ENCODE peak calls at places on chromosomes 3 and 15, in ten cellular contexts. One of them, this sample, is unnamed.

GRCh38 chr3:182618085-182618732 is 175.1 kb upstream of the ATP11B start:
- DNase-seq in NCI-H146: peak
- DNase-seq in occipital lobe: peak
- DNase-seq in AG09319: no peak
- DNase-seq in uterus: no peak
- DNase-seq in central memory CD4-positive, alpha-beta T cell: no peak
- DNase-seq in RPMI7951: peak
- DNase-seq in stimulated activated CD4-positive, alpha-beta T cell treated with anti-CD3 and anti-CD28 coated beads, TNF-alpha, amount 100 ng/mL, for 4 hours: no peak
- DNase-seq in GM03348: no peak
- DNase-seq in T-helper 2 cell treated with Interferon-gamma antibody and Interleukin-4, amounts not matched to agents 5 μg/mL and 100 μg/mL, for 36 hours: no peak
- DNase-seq in this sample: no peak

GRCh38 chr3:94413721-94414106 is 350.9 kb downstream of the NSUN3 start:
- DNase-seq in T-helper 2 cell treated with Interferon-gamma antibody and Interleukin-4, amounts not matched to agents 5 μg/mL and 100 μg/mL, for 36 hours: no peak
- DNase-seq in AG09319: peak
- DNase-seq in uterus: no peak
- DNase-seq in stimulated activated CD4-positive, alpha-beta T cell treated with anti-CD3 and anti-CD28 coated beads, TNF-alpha, amount 100 ng/mL, for 4 hours: no peak
- DNase-seq in NCI-H146: no peak
- DNase-seq in occipital lobe: no peak
- DNase-seq in central memory CD4-positive, alpha-beta T cell: no peak
- DNase-seq in RPMI7951: no peak
- DNase-seq in GM03348: peak
- DNase-seq in this sample: no peak

GRCh38 chr3:39260957-39261356 is 18.9 kb downstream of the CX3CR1 start:
- DNase-seq in central memory CD4-positive, alpha-beta T cell: peak
- DNase-seq in occipital lobe: peak
- DNase-seq in AG09319: peak
- DNase-seq in stimulated activated CD4-positive, alpha-beta T cell treated with anti-CD3 and anti-CD28 coated beads, TNF-alpha, amount 100 ng/mL, for 4 hours: peak
- DNase-seq in GM03348: peak
- DNase-seq in RPMI7951: peak
- DNase-seq in T-helper 2 cell treated with Interferon-gamma antibody and Interleukin-4, amounts not matched to agents 5 μg/mL and 100 μg/mL, for 36 hours: peak
- DNase-seq in uterus: peak
- DNase-seq in NCI-H146: no peak
- DNase-seq in this sample: peak

GRCh38 chr3:66317750-66318366 is 97.1 kb downstream of the SLC25A26 start:
- DNase-seq in RPMI7951: no peak
- DNase-seq in NCI-H146: no peak
- DNase-seq in T-helper 2 cell treated with Interferon-gamma antibody and Interleukin-4, amounts not matched to agents 5 μg/mL and 100 μg/mL, for 36 hours: no peak
- DNase-seq in occipital lobe: no peak
- DNase-seq in central memory CD4-positive, alpha-beta T cell: no peak
- DNase-seq in uterus: no peak
- DNase-seq in stimulated activated CD4-positive, alpha-beta T cell treated with anti-CD3 and anti-CD28 coated beads, TNF-alpha, amount 100 ng/mL, for 4 hours: no peak
- DNase-seq in GM03348: no peak
- DNase-seq in AG09319: no peak
- DNase-seq in this sample: no peak

GRCh38 chr3:162507397-162507796 is 1010.8 kb downstream of the OTOL1 start:
- DNase-seq in uterus: no peak
- DNase-seq in T-helper 2 cell treated with Interferon-gamma antibody and Interleukin-4, amounts not matched to agents 5 μg/mL and 100 μg/mL, for 36 hours: no peak
- DNase-seq in occipital lobe: no peak
- DNase-seq in GM03348: peak
- DNase-seq in stimulated activated CD4-positive, alpha-beta T cell treated with anti-CD3 and anti-CD28 coated beads, TNF-alpha, amount 100 ng/mL, for 4 hours: no peak
- DNase-seq in NCI-H146: no peak
- DNase-seq in central memory CD4-positive, alpha-beta T cell: no peak
- DNase-seq in RPMI7951: no peak
- DNase-seq in AG09319: no peak
- DNase-seq in this sample: no peak

GRCh38 chr3:31486865-31487533 is 45.7 kb upstream of the STT3B start:
- DNase-seq in T-helper 2 cell treated with Interferon-gamma antibody and Interleukin-4, amounts not matched to agents 5 μg/mL and 100 μg/mL, for 36 hours: no peak
- DNase-seq in central memory CD4-positive, alpha-beta T cell: no peak
- DNase-seq in RPMI7951: no peak
- DNase-seq in AG09319: no peak
- DNase-seq in occipital lobe: no peak
- DNase-seq in stimulated activated CD4-positive, alpha-beta T cell treated with anti-CD3 and anti-CD28 coated beads, TNF-alpha, amount 100 ng/mL, for 4 hours: no peak
- DNase-seq in uterus: no peak
- DNase-seq in NCI-H146: no peak
- DNase-seq in GM03348: no peak
- DNase-seq in this sample: no peak

GRCh38 chr3:39919281-39919680 is 109.9 kb downstream of the MYRIP start:
- DNase-seq in T-helper 2 cell treated with Interferon-gamma antibody and Interleukin-4, amounts not matched to agents 5 μg/mL and 100 μg/mL, for 36 hours: no peak
- DNase-seq in RPMI7951: no peak
- DNase-seq in GM03348: no peak
- DNase-seq in uterus: no peak
- DNase-seq in occipital lobe: no peak
- DNase-seq in central memory CD4-positive, alpha-beta T cell: no peak
- DNase-seq in AG09319: no peak
- DNase-seq in stimulated activated CD4-positive, alpha-beta T cell treated with anti-CD3 and anti-CD28 coated beads, TNF-alpha, amount 100 ng/mL, for 4 hours: no peak
- DNase-seq in NCI-H146: no peak
- DNase-seq in this sample: no peak

GRCh38 chr15:44598892-44599291 is 61.9 kb downstream of the EIF3J start:
- DNase-seq in uterus: no peak
- DNase-seq in RPMI7951: no peak
- DNase-seq in T-helper 2 cell treated with Interferon-gamma antibody and Interleukin-4, amounts not matched to agents 5 μg/mL and 100 μg/mL, for 36 hours: no peak
- DNase-seq in NCI-H146: no peak
- DNase-seq in occipital lobe: no peak
- DNase-seq in central memory CD4-positive, alpha-beta T cell: no peak
- DNase-seq in AG09319: no peak
- DNase-seq in GM03348: no peak
- DNase-seq in stimulated activated CD4-positive, alpha-beta T cell treated with anti-CD3 and anti-CD28 coated beads, TNF-alpha, amount 100 ng/mL, for 4 hours: no peak
- DNase-seq in this sample: no peak

GRCh38 chr15:88243156-88243555 is 13.4 kb downstream of the NTRK3 start:
- DNase-seq in central memory CD4-positive, alpha-beta T cell: no peak
- DNase-seq in stimulated activated CD4-positive, alpha-beta T cell treated with anti-CD3 and anti-CD28 coated beads, TNF-alpha, amount 100 ng/mL, for 4 hours: no peak
- DNase-seq in uterus: no peak
- DNase-seq in RPMI7951: no peak
- DNase-seq in T-helper 2 cell treated with Interferon-gamma antibody and Interleukin-4, amounts not matched to agents 5 μg/mL and 100 μg/mL, for 36 hours: no peak
- DNase-seq in NCI-H146: no peak
- DNase-seq in occipital lobe: no peak
- DNase-seq in AG09319: no peak
- DNase-seq in GM03348: no peak
- DNase-seq in this sample: no peak

GRCh38 chr3:21163961-21164360 is 587.0 kb downstream of the ZNF385D start:
- DNase-seq in RPMI7951: no peak
- DNase-seq in uterus: no peak
- DNase-seq in GM03348: no peak
- DNase-seq in AG09319: no peak
- DNase-seq in T-helper 2 cell treated with Interferon-gamma antibody and Interleukin-4, amounts not matched to agents 5 μg/mL and 100 μg/mL, for 36 hours: no peak
- DNase-seq in occipital lobe: no peak
- DNase-seq in NCI-H146: no peak
- DNase-seq in central memory CD4-positive, alpha-beta T cell: no peak
- DNase-seq in stimulated activated CD4-positive, alpha-beta T cell treated with anti-CD3 and anti-CD28 coated beads, TNF-alpha, amount 100 ng/mL, for 4 hours: no peak
- DNase-seq in this sample: no peak

GRCh38 chr3:33722626-33723370 is 4.7 kb upstream of the CLASP2 start:
- DNase-seq in central memory CD4-positive, alpha-beta T cell: no peak
- DNase-seq in T-helper 2 cell treated with Interferon-gamma antibody and Interleukin-4, amounts not matched to agents 5 μg/mL and 100 μg/mL, for 36 hours: no peak
- DNase-seq in stimulated activated CD4-positive, alpha-beta T cell treated with anti-CD3 and anti-CD28 coated beads, TNF-alpha, amount 100 ng/mL, for 4 hours: no peak
- DNase-seq in GM03348: peak
- DNase-seq in occipital lobe: no peak
- DNase-seq in uterus: no peak
- DNase-seq in NCI-H146: no peak
- DNase-seq in AG09319: no peak
- DNase-seq in RPMI7951: peak
- DNase-seq in this sample: no peak

GRCh38 chr3:143269741-143270140 is 150.2 kb downstream of the CHST2 start:
- DNase-seq in AG09319: no peak
- DNase-seq in RPMI7951: no peak
- DNase-seq in GM03348: no peak
- DNase-seq in central memory CD4-positive, alpha-beta T cell: no peak
- DNase-seq in stimulated activated CD4-positive, alpha-beta T cell treated with anti-CD3 and anti-CD28 coated beads, TNF-alpha, amount 100 ng/mL, for 4 hours: no peak
- DNase-seq in NCI-H146: no peak
- DNase-seq in T-helper 2 cell treated with Interferon-gamma antibody and Interleukin-4, amounts not matched to agents 5 μg/mL and 100 μg/mL, for 36 hours: no peak
- DNase-seq in uterus: no peak
- DNase-seq in occipital lobe: no peak
- DNase-seq in this sample: no peak

GRCh38 chr3:6809349-6809748 is 51.6 kb upstream of the GRM7 start:
- DNase-seq in RPMI7951: no peak
- DNase-seq in stimulated activated CD4-positive, alpha-beta T cell treated with anti-CD3 and anti-CD28 coated beads, TNF-alpha, amount 100 ng/mL, for 4 hours: no peak
- DNase-seq in central memory CD4-positive, alpha-beta T cell: no peak
- DNase-seq in GM03348: no peak
- DNase-seq in occipital lobe: no peak
- DNase-seq in uterus: no peak
- DNase-seq in AG09319: no peak
- DNase-seq in NCI-H146: no peak
- DNase-seq in T-helper 2 cell treated with Interferon-gamma antibody and Interleukin-4, amounts not matched to agents 5 μg/mL and 100 μg/mL, for 36 hours: no peak
- DNase-seq in this sample: no peak

GRCh38 chr3:44685128-44685800 is 27.2 kb upstream of the ZNF502 start:
- DNase-seq in stimulated activated CD4-positive, alpha-beta T cell treated with anti-CD3 and anti-CD28 coated beads, TNF-alpha, amount 100 ng/mL, for 4 hours: peak
- DNase-seq in AG09319: peak
- DNase-seq in occipital lobe: peak
- DNase-seq in central memory CD4-positive, alpha-beta T cell: peak
- DNase-seq in RPMI7951: peak
- DNase-seq in GM03348: peak
- DNase-seq in uterus: peak
- DNase-seq in NCI-H146: peak
- DNase-seq in T-helper 2 cell treated with Interferon-gamma antibody and Interleukin-4, amounts not matched to agents 5 μg/mL and 100 μg/mL, for 36 hours: peak
- DNase-seq in this sample: peak

GRCh38 chr3:100256724-100257123 is 4.1 kb upstream of the TBC1D23 start:
- DNase-seq in stimulated activated CD4-positive, alpha-beta T cell treated with anti-CD3 and anti-CD28 coated beads, TNF-alpha, amount 100 ng/mL, for 4 hours: no peak
- DNase-seq in NCI-H146: peak
- DNase-seq in AG09319: no peak
- DNase-seq in T-helper 2 cell treated with Interferon-gamma antibody and Interleukin-4, amounts not matched to agents 5 μg/mL and 100 μg/mL, for 36 hours: no peak
- DNase-seq in central memory CD4-positive, alpha-beta T cell: no peak
- DNase-seq in GM03348: peak
- DNase-seq in occipital lobe: no peak
- DNase-seq in RPMI7951: peak
- DNase-seq in uterus: no peak
- DNase-seq in this sample: no peak

GRCh38 chr15:64430000-64430735 is 30.2 kb upstream of the ZNF609 start:
- DNase-seq in RPMI7951: peak
- DNase-seq in stimulated activated CD4-positive, alpha-beta T cell treated with anti-CD3 and anti-CD28 coated beads, TNF-alpha, amount 100 ng/mL, for 4 hours: no peak
- DNase-seq in GM03348: peak
- DNase-seq in T-helper 2 cell treated with Interferon-gamma antibody and Interleukin-4, amounts not matched to agents 5 μg/mL and 100 μg/mL, for 36 hours: peak
- DNase-seq in NCI-H146: peak
- DNase-seq in central memory CD4-positive, alpha-beta T cell: peak
- DNase-seq in occipital lobe: no peak
- DNase-seq in uterus: peak
- DNase-seq in AG09319: peak
- DNase-seq in this sample: peak

GRCh38 chr15:39801641-39802309 is 19.1 kb upstream of the FSIP1 start:
- DNase-seq in AG09319: no peak
- DNase-seq in stimulated activated CD4-positive, alpha-beta T cell treated with anti-CD3 and anti-CD28 coated beads, TNF-alpha, amount 100 ng/mL, for 4 hours: no peak
- DNase-seq in T-helper 2 cell treated with Interferon-gamma antibody and Interleukin-4, amounts not matched to agents 5 μg/mL and 100 μg/mL, for 36 hours: no peak
- DNase-seq in central memory CD4-positive, alpha-beta T cell: no peak
- DNase-seq in uterus: no peak
- DNase-seq in NCI-H146: peak
- DNase-seq in GM03348: peak
- DNase-seq in RPMI7951: no peak
- DNase-seq in occipital lobe: no peak
- DNase-seq in this sample: peak

GRCh38 chr3:122322095-122323075 is 2.7 kb upstream of the CSTA start:
- DNase-seq in occipital lobe: no peak
- DNase-seq in uterus: no peak
- DNase-seq in NCI-H146: no peak
- DNase-seq in T-helper 2 cell treated with Interferon-gamma antibody and Interleukin-4, amounts not matched to agents 5 μg/mL and 100 μg/mL, for 36 hours: peak
- DNase-seq in stimulated activated CD4-positive, alpha-beta T cell treated with anti-CD3 and anti-CD28 coated beads, TNF-alpha, amount 100 ng/mL, for 4 hours: no peak
- DNase-seq in RPMI7951: no peak
- DNase-seq in GM03348: no peak
- DNase-seq in AG09319: no peak
- DNase-seq in central memory CD4-positive, alpha-beta T cell: peak
- DNase-seq in this sample: peak

GRCh38 chr3:159994182-159994581 is 5.5 kb downstream of the IL12A start:
- DNase-seq in occipital lobe: no peak
- DNase-seq in NCI-H146: no peak
- DNase-seq in stimulated activated CD4-positive, alpha-beta T cell treated with anti-CD3 and anti-CD28 coated beads, TNF-alpha, amount 100 ng/mL, for 4 hours: no peak
- DNase-seq in uterus: no peak
- DNase-seq in central memory CD4-positive, alpha-beta T cell: no peak
- DNase-seq in AG09319: no peak
- DNase-seq in T-helper 2 cell treated with Interferon-gamma antibody and Interleukin-4, amounts not matched to agents 5 μg/mL and 100 μg/mL, for 36 hours: no peak
- DNase-seq in GM03348: no peak
- DNase-seq in RPMI7951: no peak
- DNase-seq in this sample: no peak

GRCh38 chr3:142853270-142854163 is 35.4 kb downstream of the PCOLCE2 start:
- DNase-seq in GM03348: peak
- DNase-seq in uterus: no peak
- DNase-seq in RPMI7951: peak
- DNase-seq in NCI-H146: no peak
- DNase-seq in stimulated activated CD4-positive, alpha-beta T cell treated with anti-CD3 and anti-CD28 coated beads, TNF-alpha, amount 100 ng/mL, for 4 hours: no peak
- DNase-seq in AG09319: no peak
- DNase-seq in occipital lobe: no peak
- DNase-seq in central memory CD4-positive, alpha-beta T cell: no peak
- DNase-seq in T-helper 2 cell treated with Interferon-gamma antibody and Interleukin-4, amounts not matched to agents 5 μg/mL and 100 μg/mL, for 36 hours: no peak
- DNase-seq in this sample: no peak

GRCh38 chr3:56357266-56357665 is 111.0 kb downstream of the ERC2 start:
- DNase-seq in GM03348: no peak
- DNase-seq in occipital lobe: no peak
- DNase-seq in T-helper 2 cell treated with Interferon-gamma antibody and Interleukin-4, amounts not matched to agents 5 μg/mL and 100 μg/mL, for 36 hours: no peak
- DNase-seq in NCI-H146: no peak
- DNase-seq in central memory CD4-positive, alpha-beta T cell: no peak
- DNase-seq in AG09319: no peak
- DNase-seq in uterus: no peak
- DNase-seq in RPMI7951: no peak
- DNase-seq in stimulated activated CD4-positive, alpha-beta T cell treated with anti-CD3 and anti-CD28 coated beads, TNF-alpha, amount 100 ng/mL, for 4 hours: no peak
- DNase-seq in this sample: no peak

GRCh38 chr3:150958694-150959093 is 13.8 kb downstream of the CLRN1 start:
- DNase-seq in GM03348: no peak
- DNase-seq in NCI-H146: no peak
- DNase-seq in T-helper 2 cell treated with Interferon-gamma antibody and Interleukin-4, amounts not matched to agents 5 μg/mL and 100 μg/mL, for 36 hours: no peak
- DNase-seq in RPMI7951: no peak
- DNase-seq in occipital lobe: no peak
- DNase-seq in uterus: no peak
- DNase-seq in stimulated activated CD4-positive, alpha-beta T cell treated with anti-CD3 and anti-CD28 coated beads, TNF-alpha, amount 100 ng/mL, for 4 hours: no peak
- DNase-seq in AG09319: no peak
- DNase-seq in central memory CD4-positive, alpha-beta T cell: no peak
- DNase-seq in this sample: no peak

GRCh38 chr3:20503394-20504082 is 317.5 kb upstream of the SGO1 start:
- DNase-seq in T-helper 2 cell treated with Interferon-gamma antibody and Interleukin-4, amounts not matched to agents 5 μg/mL and 100 μg/mL, for 36 hours: no peak
- DNase-seq in GM03348: no peak
- DNase-seq in AG09319: no peak
- DNase-seq in occipital lobe: no peak
- DNase-seq in central memory CD4-positive, alpha-beta T cell: no peak
- DNase-seq in stimulated activated CD4-positive, alpha-beta T cell treated with anti-CD3 and anti-CD28 coated beads, TNF-alpha, amount 100 ng/mL, for 4 hours: no peak
- DNase-seq in NCI-H146: no peak
- DNase-seq in uterus: no peak
- DNase-seq in RPMI7951: no peak
- DNase-seq in this sample: no peak

GRCh38 chr15:38691951-38692788 is 127.6 kb upstream of the RASGRP1 start:
- DNase-seq in stimulated activated CD4-positive, alpha-beta T cell treated with anti-CD3 and anti-CD28 coated beads, TNF-alpha, amount 100 ng/mL, for 4 hours: no peak
- DNase-seq in occipital lobe: no peak
- DNase-seq in T-helper 2 cell treated with Interferon-gamma antibody and Interleukin-4, amounts not matched to agents 5 μg/mL and 100 μg/mL, for 36 hours: no peak
- DNase-seq in GM03348: no peak
- DNase-seq in AG09319: no peak
- DNase-seq in RPMI7951: peak
- DNase-seq in NCI-H146: no peak
- DNase-seq in central memory CD4-positive, alpha-beta T cell: no peak
- DNase-seq in uterus: no peak
- DNase-seq in this sample: no peak

GRCh38 chr15:81929557-81929956 is 116.3 kb downstream of the MEX3B start:
- DNase-seq in occipital lobe: no peak
- DNase-seq in AG09319: no peak
- DNase-seq in uterus: no peak
- DNase-seq in RPMI7951: no peak
- DNase-seq in stimulated activated CD4-positive, alpha-beta T cell treated with anti-CD3 and anti-CD28 coated beads, TNF-alpha, amount 100 ng/mL, for 4 hours: no peak
- DNase-seq in T-helper 2 cell treated with Interferon-gamma antibody and Interleukin-4, amounts not matched to agents 5 μg/mL and 100 μg/mL, for 36 hours: no peak
- DNase-seq in NCI-H146: no peak
- DNase-seq in central memory CD4-positive, alpha-beta T cell: no peak
- DNase-seq in GM03348: no peak
- DNase-seq in this sample: no peak

GRCh38 chr3:47428585-47429145 is 47.1 kb downstream of the SCAP start:
- DNase-seq in RPMI7951: no peak
- DNase-seq in AG09319: no peak
- DNase-seq in NCI-H146: no peak
- DNase-seq in GM03348: no peak
- DNase-seq in stimulated activated CD4-positive, alpha-beta T cell treated with anti-CD3 and anti-CD28 coated beads, TNF-alpha, amount 100 ng/mL, for 4 hours: no peak
- DNase-seq in T-helper 2 cell treated with Interferon-gamma antibody and Interleukin-4, amounts not matched to agents 5 μg/mL and 100 μg/mL, for 36 hours: no peak
- DNase-seq in occipital lobe: no peak
- DNase-seq in uterus: no peak
- DNase-seq in central memory CD4-positive, alpha-beta T cell: no peak
- DNase-seq in this sample: no peak

GRCh38 chr15:85414037-85414436 is 33.6 kb downstream of the AKAP13 start:
- DNase-seq in occipital lobe: no peak
- DNase-seq in GM03348: no peak
- DNase-seq in stimulated activated CD4-positive, alpha-beta T cell treated with anti-CD3 and anti-CD28 coated beads, TNF-alpha, amount 100 ng/mL, for 4 hours: no peak
- DNase-seq in NCI-H146: no peak
- DNase-seq in AG09319: no peak
- DNase-seq in RPMI7951: no peak
- DNase-seq in T-helper 2 cell treated with Interferon-gamma antibody and Interleukin-4, amounts not matched to agents 5 μg/mL and 100 μg/mL, for 36 hours: no peak
- DNase-seq in central memory CD4-positive, alpha-beta T cell: no peak
- DNase-seq in uterus: no peak
- DNase-seq in this sample: no peak

GRCh38 chr3:78221300-78221699 is 1181.4 kb downstream of the ROBO2 start:
- DNase-seq in RPMI7951: no peak
- DNase-seq in AG09319: no peak
- DNase-seq in NCI-H146: no peak
- DNase-seq in T-helper 2 cell treated with Interferon-gamma antibody and Interleukin-4, amounts not matched to agents 5 μg/mL and 100 μg/mL, for 36 hours: no peak
- DNase-seq in stimulated activated CD4-positive, alpha-beta T cell treated with anti-CD3 and anti-CD28 coated beads, TNF-alpha, amount 100 ng/mL, for 4 hours: no peak
- DNase-seq in GM03348: no peak
- DNase-seq in uterus: no peak
- DNase-seq in occipital lobe: no peak
- DNase-seq in central memory CD4-positive, alpha-beta T cell: no peak
- DNase-seq in this sample: no peak